ENCODE peak calls at places on chromosome 9, in ten cellular contexts. One of them, this sample, is unnamed.

GRCh38 chr9:20552874-20553624 is 69.2 kb downstream of the MLLT3 start:
- DNase-seq in hepatocyte: no peak
- DNase-seq in AG04450: no peak
- DNase-seq in H9: no peak
- DNase-seq in dorsolateral prefrontal cortex: no peak
- DNase-seq in stomach: no peak
- DNase-seq in esophagus squamous epithelium: no peak
- DNase-seq in PC-9: peak; percentile 40
- DNase-seq in MM.1S: peak; percentile 47
- DNase-seq in upper lobe of right lung: no peak
- DNase-seq in this sample: no peak

GRCh38 chr9:72526901-72527800 is 5.7 kb downstream of the TMC1 start:
- DNase-seq in stomach: peak; percentile 68
- DNase-seq in hepatocyte: peak; percentile 92
- DNase-seq in MM.1S: no peak
- DNase-seq in PC-9: peak; percentile 97
- DNase-seq in esophagus squamous epithelium: no peak
- DNase-seq in AG04450: peak; percentile 74
- DNase-seq in H9: peak; percentile 82
- DNase-seq in upper lobe of right lung: peak; percentile 83
- DNase-seq in dorsolateral prefrontal cortex: peak; percentile 68
- DNase-seq in this sample: peak; percentile 75

GRCh38 chr9:127805620-127806019 is 2.9 kb downstream of the FPGS start:
- DNase-seq in stomach: no peak
- DNase-seq in upper lobe of right lung: no peak
- DNase-seq in hepatocyte: peak; percentile 45
- DNase-seq in H9: peak; percentile 88
- DNase-seq in MM.1S: peak; percentile 36
- DNase-seq in esophagus squamous epithelium: no peak
- DNase-seq in AG04450: no peak
- DNase-seq in PC-9: no peak
- DNase-seq in dorsolateral prefrontal cortex: no peak
- DNase-seq in this sample: no peak

GRCh38 chr9:107243757-107244156 is 39.3 kb upstream of the RAD23B start:
- DNase-seq in AG04450: no peak
- DNase-seq in PC-9: peak; percentile 99
- DNase-seq in esophagus squamous epithelium: no peak
- DNase-seq in H9: no peak
- DNase-seq in upper lobe of right lung: no peak
- DNase-seq in dorsolateral prefrontal cortex: no peak
- DNase-seq in hepatocyte: peak; percentile 85
- DNase-seq in stomach: peak; percentile 29
- DNase-seq in MM.1S: peak; percentile 14
- DNase-seq in this sample: no peak

GRCh38 chr9:125404733-125405132 is 143.1 kb downstream of the GAPVD1 start:
- DNase-seq in hepatocyte: no peak
- DNase-seq in AG04450: no peak
- DNase-seq in upper lobe of right lung: no peak
- DNase-seq in stomach: no peak
- DNase-seq in PC-9: no peak
- DNase-seq in esophagus squamous epithelium: no peak
- DNase-seq in H9: no peak
- DNase-seq in MM.1S: no peak
- DNase-seq in dorsolateral prefrontal cortex: no peak
- DNase-seq in this sample: no peak

GRCh38 chr9:105841562-105841961 is 147.2 kb downstream of the TMEM38B start:
- DNase-seq in upper lobe of right lung: no peak
- DNase-seq in MM.1S: no peak
- DNase-seq in H9: no peak
- DNase-seq in dorsolateral prefrontal cortex: no peak
- DNase-seq in PC-9: no peak
- DNase-seq in AG04450: no peak
- DNase-seq in hepatocyte: no peak
- DNase-seq in esophagus squamous epithelium: no peak
- DNase-seq in stomach: no peak
- DNase-seq in this sample: no peak

GRCh38 chr9:20024159-20024571 is 235.3 kb upstream of the SLC24A2 start:
- DNase-seq in H9: no peak
- DNase-seq in stomach: no peak
- DNase-seq in dorsolateral prefrontal cortex: no peak
- DNase-seq in upper lobe of right lung: no peak
- DNase-seq in PC-9: no peak
- DNase-seq in AG04450: no peak
- DNase-seq in esophagus squamous epithelium: no peak
- DNase-seq in MM.1S: no peak
- DNase-seq in hepatocyte: no peak
- DNase-seq in this sample: no peak

GRCh38 chr9:96217358-96217755 is 84.6 kb downstream of the HSD17B3 start:
- DNase-seq in upper lobe of right lung: no peak
- DNase-seq in esophagus squamous epithelium: no peak
- DNase-seq in MM.1S: no peak
- DNase-seq in stomach: no peak
- DNase-seq in AG04450: no peak
- DNase-seq in dorsolateral prefrontal cortex: no peak
- DNase-seq in PC-9: no peak
- DNase-seq in H9: no peak
- DNase-seq in hepatocyte: peak; percentile 70
- DNase-seq in this sample: no peak

GRCh38 chr9:100428871-100429654 is 2.1 kb downstream of the MSANTD3 start:
- DNase-seq in AG04450: peak; percentile 97
- DNase-seq in upper lobe of right lung: no peak
- DNase-seq in H9: no peak
- DNase-seq in hepatocyte: peak; percentile 84
- DNase-seq in MM.1S: no peak
- DNase-seq in esophagus squamous epithelium: no peak
- DNase-seq in dorsolateral prefrontal cortex: no peak
- DNase-seq in stomach: no peak
- DNase-seq in PC-9: peak; percentile 92
- DNase-seq in this sample: no peak

GRCh38 chr9:715743-716400 is 125.6 kb upstream of the DMRT1 start:
- DNase-seq in hepatocyte: no peak
- DNase-seq in AG04450: no peak
- DNase-seq in upper lobe of right lung: no peak
- DNase-seq in MM.1S: no peak
- DNase-seq in H9: no peak
- DNase-seq in PC-9: no peak
- DNase-seq in stomach: no peak
- DNase-seq in dorsolateral prefrontal cortex: no peak
- DNase-seq in esophagus squamous epithelium: no peak
- DNase-seq in this sample: no peak

GRCh38 chr9:89427621-89428221 is 70.2 kb downstream of the SEMA4D start:
- DNase-seq in upper lobe of right lung: no peak
- DNase-seq in stomach: no peak
- DNase-seq in AG04450: no peak
- DNase-seq in PC-9: no peak
- DNase-seq in MM.1S: no peak
- DNase-seq in H9: no peak
- DNase-seq in hepatocyte: no peak
- DNase-seq in dorsolateral prefrontal cortex: no peak
- DNase-seq in esophagus squamous epithelium: no peak
- DNase-seq in this sample: no peak

GRCh38 chr9:15711531-15712295 is 158.9 kb downstream of the CCDC171 start:
- DNase-seq in stomach: no peak
- DNase-seq in H9: no peak
- DNase-seq in AG04450: no peak
- DNase-seq in PC-9: no peak
- DNase-seq in esophagus squamous epithelium: no peak
- DNase-seq in upper lobe of right lung: no peak
- DNase-seq in hepatocyte: no peak
- DNase-seq in dorsolateral prefrontal cortex: no peak
- DNase-seq in MM.1S: no peak
- DNase-seq in this sample: no peak

DNA sequence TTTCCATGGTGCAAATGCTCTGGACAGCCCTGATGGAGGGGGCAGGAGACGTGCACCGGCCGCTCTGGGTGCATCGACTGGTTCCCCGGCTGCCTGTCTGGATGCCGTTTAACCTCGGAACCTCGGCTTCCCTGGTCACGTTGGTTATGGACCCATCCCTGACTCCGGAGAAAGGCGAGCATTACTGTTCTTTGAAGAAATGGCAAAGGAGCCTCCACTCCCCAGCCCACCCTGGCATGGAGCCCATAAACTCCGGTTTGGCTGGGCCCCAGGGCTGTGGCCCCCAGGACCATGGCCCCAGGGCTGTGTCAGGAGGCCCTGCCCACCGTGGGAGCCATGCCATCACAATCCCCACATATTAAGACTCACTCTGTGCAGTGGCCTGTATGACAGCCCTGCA is 28.9 kb downstream of the DBH start:
- DNase-seq in AG04450: no peak
- DNase-seq in H9: no peak
- DNase-seq in stomach: no peak
- DNase-seq in PC-9: no peak
- DNase-seq in upper lobe of right lung: no peak
- DNase-seq in dorsolateral prefrontal cortex: no peak
- DNase-seq in MM.1S: no peak
- DNase-seq in hepatocyte: no peak
- DNase-seq in esophagus squamous epithelium: no peak
- DNase-seq in this sample: no peak
- TF ChIP-seq CTCF in AG04450: no peak
- TF ChIP-seq CTCF in H9: no peak
- TF ChIP-seq CTCF in stomach: no peak
- TF ChIP-seq CTCF in PC-9: no peak
- TF ChIP-seq CTCF in upper lobe of right lung: no peak
- TF ChIP-seq CTCF in dorsolateral prefrontal cortex: no peak
- TF ChIP-seq CTCF in MM.1S: no peak
- TF ChIP-seq CTCF in hepatocyte: no peak
- TF ChIP-seq CTCF in esophagus squamous epithelium: no peak
- TF ChIP-seq CTCF in this sample: no peak

GRCh38 chr9:23683021-23683431 is 143.0 kb downstream of the ELAVL2 start:
- DNase-seq in dorsolateral prefrontal cortex: no peak
- DNase-seq in esophagus squamous epithelium: no peak
- DNase-seq in H9: no peak
- DNase-seq in upper lobe of right lung: no peak
- DNase-seq in MM.1S: no peak
- DNase-seq in AG04450: no peak
- DNase-seq in stomach: no peak
- DNase-seq in PC-9: peak; percentile 35
- DNase-seq in hepatocyte: no peak
- DNase-seq in this sample: no peak
- H3K27ac ChIP-seq in dorsolateral prefrontal cortex: peak overlapping the region; percentile 65
- H3K27ac ChIP-seq in esophagus squamous epithelium: no peak overlapping the region
- H3K27ac ChIP-seq in H9: peak overlapping the region; percentile 41
- H3K27ac ChIP-seq in upper lobe of right lung: no peak overlapping the region
- H3K27ac ChIP-seq in MM.1S: no peak overlapping the region
- H3K27ac ChIP-seq in AG04450: no peak overlapping the region
- H3K27ac ChIP-seq in stomach: no peak overlapping the region
- H3K27ac ChIP-seq in PC-9: no peak overlapping the region
- H3K27ac ChIP-seq in hepatocyte: no peak overlapping the region
- H3K27ac ChIP-seq in this sample: no peak overlapping the region

GRCh38 chr9:133362359-133363044 is 6.2 kb downstream of the SURF2 start:
- DNase-seq in esophagus squamous epithelium: no peak
- DNase-seq in hepatocyte: no peak
- DNase-seq in MM.1S: no peak
- DNase-seq in upper lobe of right lung: no peak
- DNase-seq in PC-9: no peak
- DNase-seq in AG04450: no peak
- DNase-seq in H9: no peak
- DNase-seq in dorsolateral prefrontal cortex: no peak
- DNase-seq in stomach: no peak
- DNase-seq in this sample: no peak

GRCh38 chr9:133361507-133362092 is 5.2 kb downstream of the SURF2 start:
- DNase-seq in stomach: no peak
- DNase-seq in dorsolateral prefrontal cortex: no peak
- DNase-seq in PC-9: no peak
- DNase-seq in esophagus squamous epithelium: no peak
- DNase-seq in H9: no peak
- DNase-seq in AG04450: no peak
- DNase-seq in MM.1S: no peak
- DNase-seq in hepatocyte: no peak
- DNase-seq in upper lobe of right lung: no peak
- DNase-seq in this sample: no peak

GRCh38 chr9:133360400-133361393 is 4.3 kb downstream of the SURF2 start:
- DNase-seq in dorsolateral prefrontal cortex: no peak
- DNase-seq in esophagus squamous epithelium: no peak
- DNase-seq in MM.1S: no peak
- DNase-seq in upper lobe of right lung: no peak
- DNase-seq in PC-9: no peak
- DNase-seq in hepatocyte: no peak
- DNase-seq in stomach: no peak
- DNase-seq in H9: no peak
- DNase-seq in AG04450: no peak
- DNase-seq in this sample: no peak

GRCh38 chr9:133357656-133358055 is 1.3 kb downstream of the SURF2 start:
- DNase-seq in PC-9: no peak
- DNase-seq in AG04450: no peak
- DNase-seq in upper lobe of right lung: no peak
- DNase-seq in dorsolateral prefrontal cortex: no peak
- DNase-seq in stomach: no peak
- DNase-seq in esophagus squamous epithelium: no peak
- DNase-seq in MM.1S: no peak
- DNase-seq in H9: no peak
- DNase-seq in hepatocyte: no peak
- DNase-seq in this sample: no peak

GRCh38 chr9:133359420-133360175 is 3.2 kb downstream of the SURF2 start:
- DNase-seq in hepatocyte: peak; percentile 59
- DNase-seq in H9: peak; percentile 67
- DNase-seq in upper lobe of right lung: no peak
- DNase-seq in esophagus squamous epithelium: no peak
- DNase-seq in PC-9: no peak
- DNase-seq in stomach: no peak
- DNase-seq in AG04450: no peak
- DNase-seq in MM.1S: no peak
- DNase-seq in dorsolateral prefrontal cortex: no peak
- DNase-seq in this sample: no peak
- TF ChIP-seq CTCF in hepatocyte: peak; percentile 39
- TF ChIP-seq CTCF in H9: peak; percentile 66
- TF ChIP-seq CTCF in upper lobe of right lung: peak; percentile 19
- TF ChIP-seq CTCF in esophagus squamous epithelium: no peak
- TF ChIP-seq CTCF in PC-9: peak; percentile 41
- TF ChIP-seq CTCF in stomach: no peak
- TF ChIP-seq CTCF in AG04450: peak; percentile 23
- TF ChIP-seq CTCF in MM.1S: no peak
- TF ChIP-seq CTCF in dorsolateral prefrontal cortex: peak; percentile 10
- TF ChIP-seq CTCF in this sample: no peak

DNA sequence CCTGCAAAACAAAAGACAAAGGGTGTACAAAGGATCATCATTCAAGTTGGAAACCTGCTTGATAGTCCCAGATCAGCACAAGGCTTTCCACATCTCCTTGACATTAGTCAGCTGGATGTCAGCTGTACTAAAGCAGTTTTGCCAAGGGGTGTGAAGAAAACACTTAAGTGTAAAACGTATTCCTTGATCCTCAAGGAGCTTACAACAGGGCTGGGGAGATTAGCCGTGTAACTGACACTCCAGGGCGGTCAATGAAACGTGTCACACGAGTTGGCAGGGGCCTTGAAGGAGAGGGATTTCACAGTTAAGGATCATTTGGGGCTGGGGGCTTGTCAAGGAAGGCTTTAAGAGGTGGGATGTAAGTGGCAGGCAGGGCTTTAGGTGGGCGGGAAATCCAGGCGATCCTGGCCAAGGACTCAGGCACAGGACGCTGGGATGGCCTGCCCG is 421 bp upstream of the CNTLN start:
- DNase-seq in dorsolateral prefrontal cortex: no peak
- DNase-seq in upper lobe of right lung: no peak
- DNase-seq in MM.1S: no peak
- DNase-seq in stomach: no peak
- DNase-seq in AG04450: no peak
- DNase-seq in H9: no peak
- DNase-seq in PC-9: no peak
- DNase-seq in esophagus squamous epithelium: no peak
- DNase-seq in hepatocyte: peak; percentile 16
- DNase-seq in this sample: no peak
- H3K27ac ChIP-seq in dorsolateral prefrontal cortex: no peak overlapping the region
- H3K27ac ChIP-seq in upper lobe of right lung: peak overlapping the region; percentile 52
- H3K27ac ChIP-seq in MM.1S: no peak overlapping the region
- H3K27ac ChIP-seq in stomach: peak overlapping the region; percentile 86
- H3K27ac ChIP-seq in AG04450: no peak overlapping the region
- H3K27ac ChIP-seq in H9: no peak overlapping the region
- H3K27ac ChIP-seq in PC-9: no peak overlapping the region
- H3K27ac ChIP-seq in esophagus squamous epithelium: peak overlapping the region; percentile 76
- H3K27ac ChIP-seq in hepatocyte: peak overlapping the region; percentile 27
- H3K27ac ChIP-seq in this sample: peak overlapping the region; percentile 96

GRCh38 chr9:117714282-117714681 is 10.1 kb downstream of the TLR4 start:
- DNase-seq in H9: peak; percentile 58
- DNase-seq in hepatocyte: peak; percentile 9
- DNase-seq in stomach: no peak
- DNase-seq in PC-9: no peak
- DNase-seq in AG04450: no peak
- DNase-seq in dorsolateral prefrontal cortex: no peak
- DNase-seq in upper lobe of right lung: no peak
- DNase-seq in esophagus squamous epithelium: no peak
- DNase-seq in MM.1S: no peak
- DNase-seq in this sample: no peak
- TF ChIP-seq CTCF in H9: peak; percentile 41
- TF ChIP-seq CTCF in hepatocyte: peak; percentile 14
- TF ChIP-seq CTCF in stomach: no peak
- TF ChIP-seq CTCF in PC-9: no peak
- TF ChIP-seq CTCF in AG04450: no peak
- TF ChIP-seq CTCF in dorsolateral prefrontal cortex: no peak
- TF ChIP-seq CTCF in upper lobe of right lung: no peak
- TF ChIP-seq CTCF in esophagus squamous epithelium: no peak
- TF ChIP-seq CTCF in MM.1S: peak; percentile 32
- TF ChIP-seq CTCF in this sample: no peak

This sample was measured in coronary artery.